ENCODE peak calls at places on chromosomes 3 and 15, in five cellular contexts. Q, T, J, M and H are unnamed samples. For H4K20me1, the result is how much of the 10 kb centered on the place peaks cover.

GRCh38 chr3:45167011-45167911 is 21.1 kb upstream of the CDCP1 start:
- DNase-seq in Q (peak), T (peak), J (peak), M (peak), H (peak)

GRCh38 chr15:92807971-92808571 is 92.1 kb upstream of the CHD2 start:
- DNase-seq in Q (peak), T (no peak), J (no peak), M (no peak), H (peak)

GRCh38 chr3:127722928-127723603 is 50.3 kb downstream of the ABTB1 start:
- DNase-seq in Q (peak), T (peak), J (peak), M (peak), H (no peak)

GRCh38 chr15:71011503-71012155 is 103.6 kb upstream of the THSD4 start:
- DNase-seq in Q (peak), T (peak), J (peak), M (peak), H (peak)

GRCh38 chr3:32945136-32945535 is 6.3 kb upstream of the CCR4 start:
- DNase-seq in Q (peak), T (no peak), J (peak), M (no peak), H (no peak)

GRCh38 chr3:178302966-178303930 is 233.0 kb upstream of the KCNMB2 start:
- DNase-seq in Q (peak), T (no peak), J (no peak), M (no peak), H (no peak)

GRCh38 chr3:171225698-171226097 is 199.2 kb upstream of the SLC2A2 start:
- DNase-seq in Q (peak), T (no peak), J (peak), M (no peak), H (no peak)

GRCh38 chr15:26662226-26662750 is 110.6 kb downstream of the GABRB3 start:
- DNase-seq in Q (no peak), T (peak), J (no peak), M (peak), H (no peak)

GRCh38 chr3:160023476-160023875 is 34.8 kb downstream of the IL12A start:
- DNase-seq in Q (peak), T (no peak), J (peak), M (no peak), H (no peak)

GRCh38 chr3:20406621-20407020 is 220.6 kb upstream of the SGO1 start:
- DNase-seq in Q (no peak), T (no peak), J (no peak), M (peak), H (no peak)

GRCh38 chr3:12579919-12580318 is 23.0 kb downstream of the MKRN2 start:
- DNase-seq in Q (peak), T (no peak), J (peak), M (no peak), H (no peak)

GRCh38 chr3:4759689-4760312 is 219.4 kb upstream of the BHLHE40 start:
- DNase-seq in Q (no peak), T (peak), J (no peak), M (no peak), H (no peak)

GRCh38 chr15:73683624-73684536 is at the start of gene CD276:
- DNase-seq in Q (peak), T (peak), J (peak), M (peak), H (no peak)

GRCh38 chr3:186824430-186825139 is 17.9 kb upstream of the ADIPOQ start:
- DNase-seq in Q (no peak), T (no peak), J (no peak), M (peak), H (no peak)

GRCh38 chr15:75687486-75688277 is 25.0 kb downstream of the CSPG4 start:
- DNase-seq in Q (no peak), T (no peak), J (no peak), M (no peak), H (no peak)

GRCh38 chr15:32694222-32694983 is 23.4 kb upstream of the GREM1 start:
- DNase-seq in Q (no peak), T (no peak), J (no peak), M (no peak), H (no peak)

GRCh38 chr3:121995190-121996137 is 26.6 kb downstream of the ILDR1 start:
- DNase-seq in Q (peak), T (peak), J (peak), M (peak), H (peak)

GRCh38 chr3:172323894-172324590 is 124.2 kb downstream of the GHSR start:
- DNase-seq in Q (peak), T (no peak), J (peak), M (no peak), H (no peak)

GRCh38 chr15:69881310-69881660 is 216.4 kb downstream of the TLE3 start:
- DNase-seq in Q (no peak), T (no peak), J (no peak), M (no peak), H (peak)

GRCh38 chr3:14796403-14797077 is 22.2 kb upstream of the FGD5 start:
- DNase-seq in Q (no peak), T (no peak), J (no peak), M (no peak), H (no peak)

GRCh38 chr15:100928632-100929280 is 9.6 kb downstream of the LRRK1 start:
- DNase-seq in Q (no peak), T (no peak), J (no peak), M (peak), H (peak)

GRCh38 chr3:161371441-161372320 is at the start of gene SPTSSB:
- DNase-seq in Q (peak), T (peak), J (no peak), M (peak), H (no peak)

GRCh38 chr3:123750659-123751420 is 133.3 kb downstream of the MYLK start:
- DNase-seq in Q (peak), T (no peak), J (peak), M (no peak), H (no peak)

GRCh38 chr3:123527046-123527445 is 57.8 kb downstream of the HACD2 start:
- DNase-seq in Q (no peak), T (no peak), J (no peak), M (no peak), H (no peak)

GRCh38 chr3:87468938-87469337 is 192.6 kb upstream of the POU1F1 start:
- DNase-seq in Q (peak), T (no peak), J (no peak), M (no peak), H (no peak)

GRCh38 chr3:10242182-10243065 is 5.8 kb upstream of the TATDN2 start:
- DNase-seq in Q (peak), T (no peak), J (peak), M (no peak), H (no peak)

GRCh38 chr15:40969363-40969762 is 16.1 kb downstream of the CHAC1 start:
- DNase-seq in Q (no peak), T (no peak), J (no peak), M (no peak), H (no peak)

GRCh38 chr15:72690938-72691337 is 4.9 kb downstream of the BBS4 start:
- DNase-seq in Q (no peak), T (no peak), J (no peak), M (no peak), H (no peak)

GRCh38 chr3:127065561-127066270 is 82.8 kb downstream of the PLXNA1 start:
- DNase-seq in Q (peak), T (no peak), J (no peak), M (no peak), H (no peak)

GRCh38 chr3:171874251-171874679 is 31.1 kb downstream of the TMEM212 start:
- DNase-seq in Q (peak), T (no peak), J (peak), M (no peak), H (no peak)

GRCh38 chr3:98501270-98501669 is 3.8 kb downstream of the OR5K2 start:
- DNase-seq in Q (no peak), T (no peak), J (no peak), M (no peak), H (no peak)

GRCh38 chr3:184158394-184158793 is 3.2 kb downstream of the DVL3 start:
- DNase-seq in Q (no peak), T (no peak), J (no peak), M (no peak), H (no peak)
- H4K20me1 ChIP-seq in Q (under half), T (half or more), J (half or more), M (half or more), H (under half)

GRCh38 chr3:120148187-120148954 is 54.1 kb upstream of the GSK3B start:
- DNase-seq in Q (no peak), T (no peak), J (no peak), M (no peak), H (no peak)
- H3K27ac ChIP-seq in Q (no peak), T (no peak), J (no peak), M (no peak), H (no peak)

GRCh38 chr3:51397389-51397788 is 6.3 kb downstream of the RBM15B start:
- DNase-seq in Q (no peak), T (no peak), J (no peak), M (no peak), H (peak)
- H4K20me1 ChIP-seq in Q (under half), T (half or more), J (under half), M (half or more), H (under half)

DNA sequence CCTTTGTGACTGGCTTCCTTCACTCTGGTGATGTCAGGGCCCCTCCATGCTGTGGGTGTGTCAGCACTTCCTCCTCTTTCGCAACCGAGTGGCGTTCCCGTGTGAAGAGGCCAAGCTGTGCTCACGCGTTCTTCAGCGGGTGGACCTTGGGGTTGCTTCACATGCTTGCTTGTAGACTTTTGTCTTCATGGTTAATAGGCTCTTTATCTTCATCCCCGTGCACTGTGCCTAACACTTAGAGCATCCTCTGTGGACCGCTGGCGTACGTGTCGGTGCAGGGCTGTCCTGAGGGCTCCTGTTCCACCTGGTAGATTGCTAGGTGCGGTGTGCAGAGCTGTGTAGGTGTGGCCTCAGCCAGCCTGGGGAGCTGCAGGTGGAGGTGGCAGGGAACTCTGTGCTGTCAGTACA is 182.3 kb downstream of the OR4M2 start:
- DNase-seq in Q (no peak), T (no peak), J (no peak), M (no peak), H (no peak)
- H3K27ac ChIP-seq in Q (no peak), T (no peak), J (no peak), M (no peak), H (no peak)

GRCh38 chr15:89833966-89834365 is 19.3 kb upstream of the ANPEP start:
- DNase-seq in Q (no peak), T (no peak), J (no peak), M (no peak), H (no peak)
- H4K20me1 ChIP-seq in Q (under half), T (under half), J (under half), M (under half), H (under half)

GRCh38 chr15:99477745-99478525 is 87.8 kb upstream of the MEF2A start:
- DNase-seq in Q (no peak), T (no peak), J (no peak), M (no peak), H (no peak)
- H3K27ac ChIP-seq in Q (no peak), T (no peak), J (peak), M (no peak), H (no peak)

DNA sequence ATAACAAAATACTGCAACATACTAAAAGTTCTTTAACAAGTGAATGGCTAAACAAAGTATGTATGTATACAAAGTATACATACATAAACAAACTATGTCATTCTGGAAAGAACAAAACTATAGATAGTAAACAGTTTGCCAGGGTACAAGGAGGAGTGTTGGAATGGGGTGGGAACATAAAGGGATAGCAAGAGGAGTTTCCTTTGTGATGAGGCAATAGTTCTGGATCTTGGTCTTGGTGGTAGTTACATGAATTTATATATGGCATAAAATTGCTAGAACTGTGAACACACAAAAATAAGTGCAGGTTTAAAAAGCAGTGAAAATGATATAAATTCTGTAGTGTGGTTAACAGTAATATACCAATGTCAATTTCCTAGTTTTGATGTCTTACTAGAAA is 22.0 kb downstream of the ZNF148 start:
- DNase-seq in Q (no peak), T (no peak), J (no peak), M (no peak), H (no peak)
- H4K20me1 ChIP-seq in Q (under half), T (half or more), J (half or more), M (under half), H (under half)

GRCh38 chr15:85531083-85531482 is 150.7 kb downstream of the AKAP13 start:
- DNase-seq in Q (no peak), T (no peak), J (peak), M (no peak), H (no peak)

GRCh38 chr15:85530079-85530478 is 149.7 kb downstream of the AKAP13 start:
- DNase-seq in Q (no peak), T (no peak), J (no peak), M (no peak), H (no peak)

GRCh38 chr15:85527907-85528306 is 147.5 kb downstream of the AKAP13 start:
- DNase-seq in Q (peak), T (no peak), J (peak), M (no peak), H (no peak)

GRCh38 chr15:85533949-85534543 is 153.6 kb downstream of the AKAP13 start:
- DNase-seq in Q (no peak), T (no peak), J (no peak), M (no peak), H (no peak)

DNA sequence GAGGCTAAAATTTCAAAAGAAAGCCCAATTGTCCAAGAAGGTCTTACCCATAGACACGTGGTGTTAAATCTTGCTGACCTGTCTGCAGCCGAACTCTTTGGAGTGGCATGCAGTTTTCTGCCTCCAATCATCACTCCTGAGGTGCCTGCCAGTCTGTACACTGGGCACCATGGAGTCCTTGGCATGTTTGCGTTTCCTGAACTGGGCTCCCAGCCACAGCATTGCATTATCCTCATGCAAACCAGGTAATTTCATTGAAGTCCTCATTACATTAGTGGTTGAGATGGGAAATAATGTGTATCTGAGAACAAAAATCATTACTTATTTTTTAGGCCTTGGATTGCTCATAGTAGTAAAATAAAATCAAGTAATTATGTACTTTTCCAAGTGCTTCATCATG is 152.3 kb downstream of the AKAP13 start:
- DNase-seq in Q (no peak), T (no peak), J (no peak), M (no peak), H (no peak)
- H3K27ac ChIP-seq in Q (no peak), T (no peak), J (no peak), M (no peak), H (peak)

GRCh38 chr3:48422691-48423090 is 7.2 kb downstream of the PLXNB1 start:
- DNase-seq in Q (no peak), T (no peak), J (no peak), M (no peak), H (no peak)
- H4K20me1 ChIP-seq in Q (under half), T (under half), J (under half), M (half or more), H (under half)

DNA sequence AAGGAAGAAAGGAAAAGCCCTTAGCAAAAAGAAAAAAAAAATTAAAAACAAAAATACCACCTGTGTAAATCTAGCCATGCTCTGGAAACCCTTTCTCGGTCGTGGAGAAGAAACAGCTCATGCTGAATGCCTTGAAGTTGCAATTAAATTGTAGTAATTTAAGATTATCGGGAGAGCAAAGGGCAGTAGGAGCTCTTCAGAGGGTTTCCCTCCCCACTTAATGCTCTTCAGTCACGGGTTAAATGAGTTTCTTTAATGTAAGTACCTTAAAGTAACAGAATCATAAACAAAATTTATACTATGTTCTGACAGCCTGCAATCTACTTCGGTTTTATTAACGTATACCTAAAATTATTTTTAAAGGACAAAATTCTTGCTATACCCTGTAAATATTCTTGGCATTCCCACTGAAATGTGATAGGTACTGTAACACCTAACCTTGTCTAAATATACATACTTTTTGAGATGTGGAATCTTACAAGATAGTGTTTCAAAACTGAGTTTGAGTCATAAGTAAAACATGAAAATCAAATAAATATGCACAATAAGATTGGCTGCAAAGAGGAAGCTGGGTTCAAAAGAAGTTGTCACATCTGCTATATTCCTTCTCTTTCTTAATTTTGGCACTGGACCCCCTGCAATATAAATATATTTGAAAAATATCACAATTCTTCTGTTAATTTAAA is 5.3 kb downstream of the FOXP1 start:
- DNase-seq in Q (peak), T (no peak), J (peak), M (no peak), H (peak)
- H3K27ac ChIP-seq in Q (no peak), T (peak), J (peak), M (no peak), H (peak)